ENCODE peak calls at places on chromosomes 7 and 10, in nine cellular contexts. V is GM12891, S is GM03348, W is ACHN, Q is C1 segment of cervical spinal cord, X is NCI-H187 treated with DMSO at 0.1 percent for 48 hours, C is iris pigment epithelial cell, I is psoas muscle, G is right cardiac atrium. K is an unnamed sample.

GRCh38 chr7:123573896-123574467 is 16.4 kb upstream of the NDUFA5 start:
- DNase-seq in V (no peak), S (no peak), W (no peak), Q (no peak), X (no peak), C (peak), I (no peak), G (no peak), K (no peak)

GRCh38 chr10:78570633-78571032 is 498.1 kb upstream of the ZMIZ1 start:
- DNase-seq in V (no peak), S (no peak), W (no peak), Q (peak), X (no peak), C (no peak), I (no peak), G (no peak), K (no peak)

GRCh38 chr10:122053314-122053713 is 64.4 kb downstream of the TACC2 start:
- DNase-seq in V (no peak), S (no peak), W (no peak), Q (no peak), X (no peak), C (no peak), I (no peak), G (no peak), K (no peak)

GRCh38 chr7:20409961-20410360 is 79.3 kb downstream of the ITGB8 start:
- DNase-seq in V (no peak), S (no peak), W (peak), Q (no peak), X (no peak), C (no peak), I (no peak), G (no peak), K (no peak)

GRCh38 chr7:84970683-84971082 is 216.2 kb downstream of the SEMA3D start:
- DNase-seq in V (no peak), S (no peak), W (no peak), Q (no peak), X (no peak), C (no peak), I (no peak), G (no peak), K (no peak)

GRCh38 chr10:106355450-106355849 is 809.1 kb downstream of the SORCS1 start:
- DNase-seq in V (no peak), S (no peak), W (no peak), Q (no peak), X (no peak), C (no peak), I (no peak), G (no peak), K (no peak)

GRCh38 chr7:414681-415560 is 104.7 kb downstream of the PDGFA start:
- DNase-seq in V (no peak), S (no peak), W (no peak), Q (no peak), X (no peak), C (no peak), I (no peak), G (no peak), K (no peak)

GRCh38 chr7:142553216-142553615 is 196.1 kb upstream of the PRSS1 start:
- DNase-seq in V (no peak), S (peak), W (no peak), Q (no peak), X (no peak), C (no peak), I (no peak), G (no peak), K (no peak)

GRCh38 chr10:43073721-43074120 is 3.1 kb upstream of the RET start:
- DNase-seq in V (no peak), S (no peak), W (no peak), Q (no peak), X (no peak), C (no peak), I (peak), G (peak), K (no peak)

GRCh38 chr7:116522247-116522646 is 2.6 kb upstream of the CAV1 start:
- DNase-seq in V (no peak), S (peak), W (peak), Q (no peak), X (no peak), C (peak), I (no peak), G (no peak), K (no peak)

GRCh38 chr10:73876157-73876556 is 1.8 kb upstream of the CAMK2G start:
- DNase-seq in V (no peak), S (no peak), W (no peak), Q (no peak), X (no peak), C (no peak), I (no peak), G (no peak), K (no peak)

K was measured in right lobe of liver.